ENCODE peak calls at places on chromosomes 5 and 9, in four cellular contexts. Q, O, V and I are unnamed samples.

GRCh38 chr9:125472926-125473701 is 211.5 kb downstream of the GAPVD1 start:
- DNase-seq in Q (no peak), O (no peak), V (no peak), I (no peak)

GRCh38 chr5:109253262-109253661 is 156.5 kb downstream of the PJA2 start:
- DNase-seq in Q (no peak), O (no peak), V (no peak), I (no peak)

GRCh38 chr5:91170266-91170665 is 212.9 kb downstream of the ARRDC3 start:
- DNase-seq in Q (no peak), O (no peak), V (no peak), I (no peak)

GRCh38 chr9:128383007-128383753 is 12.0 kb downstream of the URM1 start:
- DNase-seq in Q (no peak), O (no peak), V (no peak), I (no peak)

GRCh38 chr5:56507348-56507930 is 274.3 kb upstream of the ANKRD55 start:
- DNase-seq in Q (no peak), O (no peak), V (no peak), I (no peak)

GRCh38 chr5:147869112-147869511 is 9.4 kb upstream of the SCGB3A2 start:
- DNase-seq in Q (no peak), O (no peak), V (no peak), I (no peak)

GRCh38 chr5:32071351-32071944 is 102.7 kb downstream of the GOLPH3 start:
- DNase-seq in Q (no peak), O (no peak), V (no peak), I (no peak)

GRCh38 chr5:158056426-158056825 is 197.5 kb upstream of the CLINT1 start:
- DNase-seq in Q (no peak), O (no peak), V (no peak), I (no peak)

GRCh38 chr9:512555-513272 is 298.0 kb downstream of the DOCK8 start:
- DNase-seq in Q (no peak), O (no peak), V (no peak), I (no peak)

GRCh38 chr5:55418994-55419991 is 111.5 kb downstream of the MTREX start:
- DNase-seq in Q (no peak), O (no peak), V (no peak), I (no peak)

GRCh38 chr5:122172207-122172606 is 42.9 kb downstream of the ZNF474 start:
- DNase-seq in Q (no peak), O (no peak), V (no peak), I (no peak)

GRCh38 chr5:73061593-73061992 is 58.8 kb upstream of the TMEM171 start:
- DNase-seq in Q (no peak), O (no peak), V (no peak), I (no peak)

GRCh38 chr5:119302449-119302848 is 53.4 kb upstream of the TNFAIP8 start:
- DNase-seq in Q (no peak), O (no peak), V (no peak), I (no peak)

GRCh38 chr9:95107976-95108375 is 209.5 kb downstream of the FANCC start:
- DNase-seq in Q (no peak), O (no peak), V (no peak), I (no peak)

GRCh38 chr9:136268776-136269175 is 23.2 kb upstream of the QSOX2 start:
- DNase-seq in Q (no peak), O (no peak), V (no peak), I (no peak)

GRCh38 chr9:120390637-120391190 is 189.3 kb downstream of the CDK5RAP2 start:
- DNase-seq in Q (no peak), O (no peak), V (peak), I (no peak)

GRCh38 chr9:136057236-136058151 is 37.6 kb downstream of the NACC2 start:
- DNase-seq in Q (no peak), O (no peak), V (no peak), I (no peak)

GRCh38 chr9:136488247-136489214 is 5.7 kb upstream of the SEC16A start:
- DNase-seq in Q (peak), O (peak), V (peak), I (peak)

GRCh38 chr5:54049963-54050362 is 260.4 kb downstream of the ARL15 start:
- DNase-seq in Q (no peak), O (no peak), V (no peak), I (no peak)